ENCODE peak calls at places on chromosomes 5 and 9, in seven cellular contexts. One of them, this sample, is unnamed.

GRCh38 chr5:157934600-157934999 is 75.7 kb upstream of the CLINT1 start:
- DNase-seq in thyroid gland: no peak
- DNase-seq in stomach: no peak
- DNase-seq in A549: no peak
- DNase-seq in IMR-90: no peak
- DNase-seq in NB4: no peak
- DNase-seq in tibial nerve: no peak
- DNase-seq in this sample: no peak

GRCh38 chr9:75369989-75370388 is 281.7 kb downstream of the OSTF1 start:
- DNase-seq in A549: no peak
- DNase-seq in tibial nerve: no peak
- DNase-seq in thyroid gland: peak; percentile 69
- DNase-seq in IMR-90: no peak
- DNase-seq in NB4: no peak
- DNase-seq in stomach: no peak
- DNase-seq in this sample: no peak

GRCh38 chr5:146461319-146461718 is 14.2 kb downstream of the TCERG1 start:
- DNase-seq in tibial nerve: no peak
- DNase-seq in stomach: no peak
- DNase-seq in A549: no peak
- DNase-seq in NB4: no peak
- DNase-seq in thyroid gland: no peak
- DNase-seq in IMR-90: peak; percentile 20
- DNase-seq in this sample: no peak

GRCh38 chr9:136028760-136029470 is 66.2 kb downstream of the NACC2 start:
- DNase-seq in NB4: no peak
- DNase-seq in stomach: no peak
- DNase-seq in thyroid gland: no peak
- DNase-seq in tibial nerve: no peak
- DNase-seq in A549: no peak
- DNase-seq in IMR-90: no peak
- DNase-seq in this sample: no peak

GRCh38 chr9:13111778-13112177 is 167.7 kb downstream of the MPDZ start:
- DNase-seq in tibial nerve: no peak
- DNase-seq in NB4: no peak
- DNase-seq in A549: no peak
- DNase-seq in stomach: no peak
- DNase-seq in thyroid gland: no peak
- DNase-seq in IMR-90: no peak
- DNase-seq in this sample: no peak

GRCh38 chr5:139711067-139711851 is 63.1 kb downstream of the CXXC5 start:
- DNase-seq in A549: peak; percentile 31
- DNase-seq in IMR-90: peak; percentile 28
- DNase-seq in NB4: peak; percentile 82
- DNase-seq in stomach: no peak
- DNase-seq in thyroid gland: peak; percentile 66
- DNase-seq in tibial nerve: no peak
- DNase-seq in this sample: peak; percentile 59

GRCh38 chr9:133356391-133357091 is at the start of the genes SURF1 and SURF2:
- DNase-seq in A549: peak; percentile 81
- DNase-seq in stomach: peak; percentile 93
- DNase-seq in tibial nerve: peak; percentile 78
- DNase-seq in IMR-90: peak; percentile 66
- DNase-seq in NB4: peak; percentile 88
- DNase-seq in thyroid gland: peak; percentile 92
- DNase-seq in this sample: peak; percentile 84

GRCh38 chr5:173630724-173631365 is 14.4 kb upstream of the BOD1 start:
- DNase-seq in A549: no peak
- DNase-seq in thyroid gland: no peak
- DNase-seq in NB4: no peak
- DNase-seq in IMR-90: no peak
- DNase-seq in tibial nerve: no peak
- DNase-seq in stomach: no peak
- DNase-seq in this sample: no peak

GRCh38 chr9:95857122-95857521 is 18.4 kb upstream of the ERCC6L2 start:
- DNase-seq in IMR-90: peak; percentile 87
- DNase-seq in NB4: no peak
- DNase-seq in tibial nerve: no peak
- DNase-seq in A549: no peak
- DNase-seq in thyroid gland: no peak
- DNase-seq in stomach: no peak
- DNase-seq in this sample: peak; percentile 41

GRCh38 chr5:171907731-171908343 is 98.6 kb downstream of the FBXW11 start:
- DNase-seq in A549: peak; percentile 25
- DNase-seq in tibial nerve: no peak
- DNase-seq in IMR-90: peak; percentile 72
- DNase-seq in NB4: peak; percentile 77
- DNase-seq in thyroid gland: peak; percentile 24
- DNase-seq in stomach: peak; percentile 34
- DNase-seq in this sample: no peak

GRCh38 chr5:135153259-135153658 is 119.2 kb upstream of the PITX1 start:
- DNase-seq in IMR-90: no peak
- DNase-seq in tibial nerve: no peak
- DNase-seq in stomach: no peak
- DNase-seq in NB4: no peak
- DNase-seq in A549: no peak
- DNase-seq in thyroid gland: no peak
- DNase-seq in this sample: no peak

GRCh38 chr5:169803077-169803981 is 166.3 kb downstream of the DOCK2 start:
- DNase-seq in stomach: no peak
- DNase-seq in tibial nerve: no peak
- DNase-seq in IMR-90: peak; percentile 100
- DNase-seq in NB4: peak; percentile 94
- DNase-seq in thyroid gland: no peak
- DNase-seq in A549: no peak
- DNase-seq in this sample: peak; percentile 43

GRCh38 chr5:180596115-180596667 is 4.9 kb upstream of the SCGB3A1 start:
- DNase-seq in stomach: peak; percentile 24
- DNase-seq in thyroid gland: no peak
- DNase-seq in tibial nerve: no peak
- DNase-seq in A549: no peak
- DNase-seq in IMR-90: no peak
- DNase-seq in NB4: no peak
- DNase-seq in this sample: no peak

GRCh38 chr5:134008257-134008749 is 3.5 kb upstream of the VDAC1 start:
- DNase-seq in stomach: no peak
- DNase-seq in A549: no peak
- DNase-seq in NB4: no peak
- DNase-seq in thyroid gland: no peak
- DNase-seq in IMR-90: no peak
- DNase-seq in tibial nerve: no peak
- DNase-seq in this sample: no peak

GRCh38 chr9:109083141-109083540 is 36.6 kb downstream of the TMEM245 start:
- DNase-seq in thyroid gland: no peak
- DNase-seq in IMR-90: no peak
- DNase-seq in tibial nerve: no peak
- DNase-seq in stomach: no peak
- DNase-seq in A549: no peak
- DNase-seq in NB4: no peak
- DNase-seq in this sample: no peak

GRCh38 chr5:27403248-27403882 is 365.0 kb upstream of the CDH9 start:
- DNase-seq in tibial nerve: no peak
- DNase-seq in A549: peak; percentile 7
- DNase-seq in thyroid gland: no peak
- DNase-seq in stomach: no peak
- DNase-seq in NB4: no peak
- DNase-seq in IMR-90: no peak
- DNase-seq in this sample: no peak

GRCh38 chr9:86175743-86176456 is 76.5 kb upstream of the GOLM1 start:
- DNase-seq in thyroid gland: no peak
- DNase-seq in A549: no peak
- DNase-seq in IMR-90: no peak
- DNase-seq in NB4: no peak
- DNase-seq in tibial nerve: no peak
- DNase-seq in stomach: no peak
- DNase-seq in this sample: no peak

GRCh38 chr9:109972026-109973005 is 192.3 kb downstream of the PALM2AKAP2 start:
- DNase-seq in A549: no peak
- DNase-seq in NB4: peak; percentile 49
- DNase-seq in stomach: no peak
- DNase-seq in thyroid gland: no peak
- DNase-seq in tibial nerve: no peak
- DNase-seq in IMR-90: no peak
- DNase-seq in this sample: no peak

GRCh38 chr9:123465304-123465703 is 109.3 kb downstream of the CRB2 start:
- DNase-seq in thyroid gland: no peak
- DNase-seq in stomach: no peak
- DNase-seq in A549: no peak
- DNase-seq in NB4: no peak
- DNase-seq in tibial nerve: no peak
- DNase-seq in IMR-90: no peak
- DNase-seq in this sample: no peak

GRCh38 chr9:104879555-104880318 is 48.2 kb downstream of the ABCA1 start:
- DNase-seq in tibial nerve: no peak
- DNase-seq in thyroid gland: no peak
- DNase-seq in stomach: no peak
- DNase-seq in IMR-90: peak; percentile 88
- DNase-seq in A549: no peak
- DNase-seq in NB4: no peak
- DNase-seq in this sample: no peak

GRCh38 chr5:446864-447263 is 3.9 kb downstream of the EXOC3 start:
- DNase-seq in stomach: no peak
- DNase-seq in thyroid gland: no peak
- DNase-seq in A549: peak; percentile 72
- DNase-seq in NB4: peak; percentile 63
- DNase-seq in IMR-90: peak; percentile 51
- DNase-seq in tibial nerve: no peak
- DNase-seq in this sample: no peak

GRCh38 chr5:9544056-9544455 is 1.8 kb downstream of the SEMA5A start:
- DNase-seq in tibial nerve: no peak
- DNase-seq in NB4: no peak
- DNase-seq in A549: no peak
- DNase-seq in stomach: no peak
- DNase-seq in IMR-90: peak; percentile 22
- DNase-seq in thyroid gland: no peak
- DNase-seq in this sample: no peak

GRCh38 chr5:9545301-9545958 is 445 bp downstream of the SEMA5A start:
- DNase-seq in NB4: no peak
- DNase-seq in IMR-90: no peak
- DNase-seq in thyroid gland: peak; percentile 8
- DNase-seq in tibial nerve: peak; percentile 19
- DNase-seq in A549: no peak
- DNase-seq in stomach: no peak
- DNase-seq in this sample: peak; percentile 43

GRCh38 chr5:9544502-9545300 is 1.2 kb downstream of the SEMA5A start:
- DNase-seq in A549: peak; percentile 31
- DNase-seq in stomach: peak; percentile 82
- DNase-seq in IMR-90: peak; percentile 80
- DNase-seq in tibial nerve: peak; percentile 76
- DNase-seq in thyroid gland: peak; percentile 76
- DNase-seq in NB4: peak; percentile 34
- DNase-seq in this sample: peak; percentile 88

GRCh38 chr5:9546973-9547947 is 1.4 kb upstream of the SEMA5A start:
- DNase-seq in IMR-90: peak; percentile 62
- DNase-seq in NB4: no peak
- DNase-seq in A549: no peak
- DNase-seq in stomach: no peak
- DNase-seq in tibial nerve: no peak
- DNase-seq in thyroid gland: peak; percentile 4
- DNase-seq in this sample: peak; percentile 43

GRCh38 chr5:9545959-9546851 is at the start of gene SEMA5A:
- DNase-seq in IMR-90: peak; percentile 66
- DNase-seq in stomach: peak; percentile 72
- DNase-seq in tibial nerve: peak; percentile 59
- DNase-seq in A549: no peak
- DNase-seq in thyroid gland: peak; percentile 64
- DNase-seq in NB4: no peak
- DNase-seq in this sample: peak; percentile 80
- TF ChIP-seq POLR2A in IMR-90: peak; percentile 93
- TF ChIP-seq POLR2A in stomach: no peak
- TF ChIP-seq POLR2A in tibial nerve: peak; percentile 32
- TF ChIP-seq POLR2A in A549: no peak
- TF ChIP-seq POLR2A in thyroid gland: no peak
- TF ChIP-seq POLR2A in NB4: no peak
- TF ChIP-seq POLR2A in this sample: peak; percentile 16

GRCh38 chr5:125258610-125259009 is 512.2 kb upstream of the ZNF608 start:
- DNase-seq in tibial nerve: no peak
- DNase-seq in thyroid gland: no peak
- DNase-seq in A549: no peak
- DNase-seq in NB4: no peak
- DNase-seq in IMR-90: no peak
- DNase-seq in stomach: no peak
- DNase-seq in this sample: no peak
- TF ChIP-seq CTCF in tibial nerve: no peak
- TF ChIP-seq CTCF in thyroid gland: no peak
- TF ChIP-seq CTCF in A549: no peak
- TF ChIP-seq CTCF in NB4: no peak
- TF ChIP-seq CTCF in IMR-90: no peak
- TF ChIP-seq CTCF in stomach: no peak
- TF ChIP-seq CTCF in this sample: no peak

DNA sequence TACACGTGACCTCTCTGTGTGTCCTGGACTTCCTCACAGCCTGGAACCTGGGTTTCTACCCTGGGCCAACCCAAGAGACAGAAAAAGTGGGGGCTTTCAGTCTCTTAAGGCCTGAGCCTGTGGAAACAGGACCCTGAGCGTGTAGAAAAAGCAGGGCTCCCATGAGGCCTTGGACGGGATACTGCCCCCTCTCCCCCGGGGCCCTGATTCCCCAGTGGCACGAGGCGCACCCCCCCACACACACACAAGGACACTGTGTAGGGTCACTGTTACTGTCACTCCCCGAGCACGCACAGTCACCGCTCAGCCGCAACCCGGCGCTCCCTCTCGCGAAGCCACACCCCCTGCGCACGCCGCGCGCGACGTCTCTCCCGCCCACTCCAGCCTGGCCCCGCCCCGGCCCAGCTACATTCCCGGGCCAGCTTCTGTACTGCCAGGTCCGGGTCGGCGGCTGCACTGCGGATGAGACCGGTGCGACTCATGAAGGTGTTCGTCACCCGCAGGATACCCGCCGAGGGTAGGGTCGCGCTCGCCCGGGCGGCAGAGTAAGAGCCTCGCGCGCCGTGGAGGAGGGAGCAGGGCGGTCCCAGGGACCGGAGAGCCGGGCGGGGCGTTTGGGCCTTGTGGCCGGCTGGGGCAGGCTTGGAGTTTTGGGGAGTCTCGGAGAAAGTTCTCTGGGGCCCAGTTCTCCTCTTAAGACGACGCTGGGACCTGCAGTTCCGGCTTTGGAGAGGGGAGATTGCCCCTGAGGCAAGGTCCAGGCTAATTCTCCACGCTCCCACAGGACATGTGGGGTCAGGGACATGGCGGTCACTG is at the start of gene GRHPR:
- DNase-seq in thyroid gland: peak; percentile 88
- DNase-seq in tibial nerve: peak; percentile 76
- DNase-seq in stomach: peak; percentile 91
- DNase-seq in A549: peak; percentile 84
- DNase-seq in IMR-90: peak; percentile 58
- DNase-seq in NB4: peak; percentile 83
- DNase-seq in this sample: peak; percentile 85
- TF ChIP-seq POLR2A in thyroid gland: peak; percentile 23
- TF ChIP-seq POLR2A in tibial nerve: no peak
- TF ChIP-seq POLR2A in stomach: peak; percentile 66
- TF ChIP-seq POLR2A in A549: peak; percentile 85
- TF ChIP-seq POLR2A in IMR-90: peak; percentile 81
- TF ChIP-seq POLR2A in NB4: peak; percentile 67
- TF ChIP-seq POLR2A in this sample: peak; percentile 50

DNA sequence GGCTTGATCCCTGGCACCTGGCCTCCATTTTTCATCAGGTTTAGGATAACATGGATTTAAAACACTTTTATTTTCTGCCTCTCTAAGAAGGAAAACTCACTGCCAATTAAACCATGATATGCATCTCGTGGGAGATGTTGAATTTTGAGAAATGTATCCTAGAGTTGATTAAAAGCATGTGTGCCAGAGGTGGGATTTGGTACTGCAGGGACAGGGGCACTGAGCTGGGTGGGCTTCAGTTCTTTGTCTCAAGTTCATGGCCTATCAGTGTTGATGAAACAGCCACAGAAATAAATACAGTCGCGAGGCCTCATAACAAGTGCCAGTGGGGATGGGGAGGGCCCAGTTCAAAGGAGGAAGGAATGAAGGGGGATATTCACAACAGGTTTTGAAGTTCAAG is 34.9 kb downstream of the POLR1E start:
- DNase-seq in IMR-90: no peak
- DNase-seq in stomach: no peak
- DNase-seq in NB4: no peak
- DNase-seq in tibial nerve: no peak
- DNase-seq in thyroid gland: no peak
- DNase-seq in A549: no peak
- DNase-seq in this sample: no peak
- TF ChIP-seq CTCF in IMR-90: no peak
- TF ChIP-seq CTCF in stomach: peak; percentile 9
- TF ChIP-seq CTCF in NB4: no peak
- TF ChIP-seq CTCF in tibial nerve: no peak
- TF ChIP-seq CTCF in thyroid gland: no peak
- TF ChIP-seq CTCF in A549: no peak
- TF ChIP-seq CTCF in this sample: no peak